ENCODE peak calls at places on chromosome 4, in four cellular contexts. L is upper lobe of left lung, C is GM23338, U is breast epithelium. M is an unnamed sample.

GRCh38 chr4:40325406-40326019 is 9.6 kb upstream of the CHRNA9 start:
- DNase-seq in L (no peak), C (peak), U (peak), M (no peak)

GRCh38 chr4:75705198-75705712 is 19.1 kb upstream of the USO1 start:
- DNase-seq in L (no peak), C (peak), U (no peak), M (no peak)

GRCh38 chr4:36241771-36242170 is 2.5 kb downstream of the ARAP2 start:
- DNase-seq in L (no peak), C (no peak), U (no peak), M (no peak)

GRCh38 chr4:159366966-159367365 is 264.1 kb downstream of the RAPGEF2 start:
- DNase-seq in L (no peak), C (no peak), U (no peak), M (no peak)

GRCh38 chr4:42265782-42266602 is 113.5 kb upstream of the BEND4 start:
- DNase-seq in L (peak), C (no peak), U (no peak), M (no peak)

GRCh38 chr4:138975225-138975624 is 40.4 kb upstream of the NOCT start:
- DNase-seq in L (no peak), C (peak), U (no peak), M (no peak)

GRCh38 chr4:129355529-129355928 is 259.6 kb downstream of the C4orf33 start:
- DNase-seq in L (no peak), C (no peak), U (no peak), M (no peak)

GRCh38 chr4:123661080-123661737 is 264.6 kb downstream of the SPRY1 start:
- DNase-seq in L (no peak), C (peak), U (no peak), M (no peak)

GRCh38 chr4:70718811-70719604 is 2.8 kb upstream of the RUFY3 start:
- DNase-seq in L (no peak), C (no peak), U (no peak), M (no peak)

GRCh38 chr4:67292649-67293048 is 252.7 kb downstream of the CENPC start:
- DNase-seq in L (no peak), C (no peak), U (no peak), M (no peak)

GRCh38 chr4:19776021-19776459 is 475.7 kb upstream of the SLIT2 start:
- DNase-seq in L (no peak), C (no peak), U (no peak), M (no peak)

GRCh38 chr4:80286451-80286850 is 20.0 kb downstream of the FGF5 start:
- DNase-seq in L (no peak), C (no peak), U (no peak), M (no peak)

GRCh38 chr4:65467280-65467679 is 203.0 kb downstream of the EPHA5 start:
- DNase-seq in L (no peak), C (no peak), U (no peak), M (no peak)

GRCh38 chr4:10135252-10135651 is 18.7 kb upstream of the WDR1 start:
- DNase-seq in L (no peak), C (no peak), U (no peak), M (no peak)

GRCh38 chr4:185082549-185082948 is 60.5 kb upstream of the SLC25A4 start:
- DNase-seq in L (no peak), C (no peak), U (no peak), M (no peak)

GRCh38 chr4:115119804-115120352 is 6.5 kb upstream of the NDST4 start:
- DNase-seq in L (no peak), C (no peak), U (no peak), M (no peak)

GRCh38 chr4:5943561-5943960 is 50.7 kb upstream of the CRMP1 start:
- DNase-seq in L (no peak), C (no peak), U (no peak), M (no peak)

GRCh38 chr4:147518846-147519767 is 38.2 kb downstream of the EDNRA start:
- DNase-seq in L (no peak), C (peak), U (no peak), M (no peak)

GRCh38 chr4:140100771-140101170 is 53.2 kb downstream of the MAML3 start:
- DNase-seq in L (no peak), C (no peak), U (no peak), M (no peak)

GRCh38 chr4:84673475-84674230 is 90.7 kb downstream of the CDS1 start:
- DNase-seq in L (no peak), C (no peak), U (no peak), M (no peak)

GRCh38 chr4:108685036-108685686 is 34.8 kb downstream of the OSTC start:
- DNase-seq in L (no peak), C (no peak), U (no peak), M (no peak)

GRCh38 chr4:173919196-173919595 is 364.3 kb downstream of the FBXO8 start:
- DNase-seq in L (no peak), C (no peak), U (no peak), M (no peak)

GRCh38 chr4:126778348-126778747 is 854.4 kb upstream of the INTU start:
- DNase-seq in L (no peak), C (no peak), U (no peak), M (no peak)

GRCh38 chr4:41418444-41418843 is 119.5 kb upstream of the LIMCH1 start:
- DNase-seq in L (peak), C (peak), U (peak), M (no peak)

GRCh38 chr4:174672276-174672675 is 150.0 kb upstream of the HPGD start:
- DNase-seq in L (no peak), C (no peak), U (peak), M (no peak)

GRCh38 chr4:108168672-108169562 is at the start of gene LEF1:
- DNase-seq in L (peak), C (peak), U (peak), M (no peak)

GRCh38 chr4:15034071-15034764 is 31.9 kb downstream of the CPEB2 start:
- DNase-seq in L (no peak), C (no peak), U (no peak), M (no peak)

GRCh38 chr4:16011173-16011572 is 48.2 kb upstream of the FGFBP2 start:
- DNase-seq in L (no peak), C (no peak), U (no peak), M (no peak)

GRCh38 chr4:176435891-176436499 is 116.2 kb downstream of the SPCS3 start:
- DNase-seq in L (no peak), C (no peak), U (no peak), M (no peak)

GRCh38 chr4:165207016-165207430 is 338 bp upstream of the KLHL2 start:
- DNase-seq in L (no peak), C (no peak), U (no peak), M (no peak)

DNA sequence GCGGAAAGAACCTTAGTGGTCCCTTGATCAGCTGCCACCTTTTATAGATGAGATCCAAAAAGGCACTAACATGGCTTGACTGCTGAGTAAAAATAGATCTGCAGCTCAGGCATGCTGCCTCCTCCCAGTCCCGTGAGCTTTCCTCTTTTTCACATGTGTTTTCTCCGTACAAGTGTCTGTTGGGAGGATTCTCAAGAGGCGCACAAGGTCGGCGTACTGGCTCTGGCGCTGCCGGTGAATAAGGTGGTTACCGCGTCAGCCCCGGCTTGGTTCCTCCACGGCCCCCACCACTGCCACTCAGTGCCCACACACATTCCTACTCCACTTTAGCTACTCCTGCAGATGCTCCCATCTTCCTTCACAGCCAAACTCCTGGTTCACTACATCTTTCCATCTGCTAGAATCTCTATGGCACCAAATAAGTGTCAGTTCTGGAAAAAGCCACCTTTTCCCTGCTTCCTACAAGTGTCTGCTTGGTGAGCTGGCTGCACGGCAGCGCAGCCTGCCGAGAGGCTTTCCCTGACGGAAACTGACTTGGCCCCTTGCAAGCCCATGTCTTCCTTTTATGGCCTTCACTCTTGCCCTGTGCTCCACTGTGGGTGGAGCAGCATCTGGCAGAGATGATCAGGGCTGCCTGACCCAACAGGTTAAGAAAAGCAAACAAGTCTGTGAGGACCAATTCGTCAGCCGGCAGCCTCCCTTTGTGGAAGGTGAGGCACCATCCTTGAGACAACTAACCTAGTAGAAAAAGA is 99.8 kb downstream of the KLHL8 start:
- DNase-seq in L (peak), C (no peak), U (peak), M (no peak)
- TF ChIP-seq POLR2AphosphoS5 in L (no peak), C (no peak), U (peak), M (peak)

DNA sequence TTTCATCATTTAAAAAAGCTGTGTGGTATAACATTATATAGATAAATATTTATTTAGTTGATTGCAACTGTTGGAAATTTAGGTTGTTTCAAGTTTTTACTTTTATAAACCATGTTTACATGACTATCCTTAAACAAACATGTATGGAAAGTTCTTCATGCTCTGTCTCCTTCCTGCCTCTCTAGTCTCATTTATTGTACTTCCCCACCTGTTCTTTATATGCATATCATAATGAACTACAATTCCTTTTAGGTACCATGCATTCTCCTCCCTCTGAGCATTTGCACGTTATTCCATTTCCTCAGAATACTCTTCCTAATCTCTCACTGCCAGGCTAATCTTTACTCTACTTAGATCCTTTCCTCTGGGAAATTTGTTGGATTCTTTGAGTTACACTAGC is 16.9 kb upstream of the ADH6 start:
- DNase-seq in L (no peak), C (no peak), U (no peak), M (no peak)
- TF ChIP-seq POLR2AphosphoS5 in L (no peak), C (no peak), U (no peak), M (no peak)

DNA sequence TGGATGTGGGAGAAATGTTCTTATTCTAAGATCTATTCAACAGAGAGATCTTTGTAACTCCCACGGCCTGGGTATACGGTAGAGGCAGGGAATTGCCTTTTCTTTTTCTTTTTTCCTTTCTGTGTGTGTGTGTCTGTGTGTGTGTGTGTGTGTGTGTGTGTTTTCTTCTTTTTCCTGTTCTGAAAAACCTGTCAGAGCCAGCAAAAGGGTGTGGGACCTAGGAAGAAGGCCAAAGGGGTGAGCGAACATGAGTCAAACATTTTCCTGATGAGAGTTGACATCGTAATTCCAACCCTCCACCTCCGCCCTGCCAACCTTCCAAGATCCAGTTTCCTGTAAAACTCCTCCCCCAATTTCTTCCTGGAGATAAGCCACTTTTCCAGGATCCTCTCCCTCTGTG is 2.8 kb upstream of the CHIC2 start:
- DNase-seq in L (no peak), C (no peak), U (peak), M (no peak)
- TF ChIP-seq POLR2AphosphoS5 in L (no peak), C (no peak), U (no peak), M (no peak)

GRCh38 chr4:78949735-78950134 is 10.5 kb upstream of the PAQR3 start:
- DNase-seq in L (no peak), C (no peak), U (no peak), M (no peak)
- TF ChIP-seq POLR2AphosphoS5 in L (no peak), C (no peak), U (no peak), M (no peak)

GRCh38 chr4:144645621-144646522 is at the start of gene HHIP:
- DNase-seq in L (peak), C (peak), U (no peak), M (no peak)
- TF ChIP-seq POLR2AphosphoS5 in L (no peak), C (no peak), U (no peak), M (no peak)

GRCh38 chr4:122045533-122045932 is 93.7 kb upstream of the TRPC3 start:
- DNase-seq in L (no peak), C (no peak), U (no peak), M (no peak)
- TF ChIP-seq POLR2AphosphoS5 in L (no peak), C (no peak), U (no peak), M (no peak)

GRCh38 chr4:3219761-3220481 is 29.0 kb upstream of the MSANTD1 start:
- DNase-seq in L (no peak), C (no peak), U (no peak), M (no peak)
- TF ChIP-seq POLR2AphosphoS5 in L (no peak), C (no peak), U (no peak), M (no peak)

DNA sequence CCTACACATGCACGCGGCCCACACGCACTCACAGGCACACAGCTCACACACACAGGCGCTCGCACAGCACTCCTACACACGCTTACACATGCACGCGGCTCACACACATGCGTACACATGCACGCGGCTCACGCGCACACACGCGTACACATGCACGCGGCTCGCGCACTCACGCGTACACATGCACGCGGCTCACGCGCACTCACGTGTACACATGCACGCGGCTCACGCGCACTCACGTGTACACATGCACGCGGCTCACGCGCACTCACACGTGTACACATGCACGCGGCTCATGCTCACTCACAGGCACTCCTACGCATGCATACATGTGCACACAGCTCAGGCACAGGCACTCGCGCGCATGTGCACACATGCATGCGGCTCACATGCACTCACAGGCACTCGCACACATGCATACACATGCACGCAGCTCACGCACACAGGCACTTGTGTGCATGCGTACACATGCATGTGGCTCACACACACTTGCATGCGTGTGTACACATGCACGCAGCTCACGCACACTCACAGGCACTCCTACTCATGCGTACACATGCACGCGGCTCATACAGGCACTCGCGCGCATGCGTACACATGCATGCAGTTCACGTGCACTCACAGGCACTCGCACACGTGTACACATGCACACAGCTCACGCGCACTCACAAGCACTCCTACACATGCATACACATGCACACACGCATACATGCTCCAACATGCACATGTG is 44.9 kb downstream of the GAK start:
- DNase-seq in L (peak), C (no peak), U (no peak), M (no peak)
- TF ChIP-seq POLR2AphosphoS5 in L (no peak), C (no peak), U (no peak), M (no peak)

GRCh38 chr4:170872794-170873193 is 783.0 kb upstream of the AADAT start:
- DNase-seq in L (no peak), C (no peak), U (no peak), M (no peak)
- TF ChIP-seq POLR2AphosphoS5 in L (no peak), C (no peak), U (no peak), M (no peak)

M was measured in vagina.